ENCODE peak calls at places on chromosomes 6 and 20, in four cellular contexts. Q is glutamatergic neuron, S is type B pancreatic cell, O is fibroblast of mammary gland. L is an unnamed sample.

GRCh38 chr20:7010584-7010983 is 243.1 kb downstream of the BMP2 start:
- DNase-seq in Q (no peak), S (no peak), O (no peak), L (no peak)

GRCh38 chr6:43973351-43973750 is 153.9 kb downstream of the MRPL14 start:
- DNase-seq in Q (no peak), S (peak), O (no peak), L (no peak)

GRCh38 chr6:105263685-105264298 is 84.0 kb upstream of the POPDC3 start:
- DNase-seq in Q (no peak), S (no peak), O (no peak), L (no peak)

GRCh38 chr20:41782730-41783406 is 164.7 kb upstream of the CHD6 start:
- DNase-seq in Q (no peak), S (no peak), O (no peak), L (no peak)

GRCh38 chr20:39993737-39994136 is 695.3 kb downstream of the MAFB start:
- DNase-seq in Q (no peak), S (no peak), O (no peak), L (no peak)

GRCh38 chr6:157610451-157610999 is 212.5 kb upstream of the SNX9 start:
- DNase-seq in Q (no peak), S (no peak), O (no peak), L (no peak)

GRCh38 chr6:137094411-137095008 is 49.7 kb upstream of the IL20RA start:
- DNase-seq in Q (peak), S (no peak), O (peak), L (peak)

GRCh38 chr6:33624856-33625255 is 3.7 kb downstream of the ITPR3 start:
- DNase-seq in Q (no peak), S (no peak), O (no peak), L (no peak)

GRCh38 chr6:2102966-2103365 is 142.4 kb downstream of the GMDS start:
- DNase-seq in Q (no peak), S (no peak), O (no peak), L (no peak)

GRCh38 chr6:13013681-13014550 is 297.3 kb downstream of the PHACTR1 start:
- DNase-seq in Q (peak), S (no peak), O (no peak), L (peak)

GRCh38 chr20:58792426-58792825 is 58.3 kb downstream of the GNAS-AS1 start:
- DNase-seq in Q (no peak), S (no peak), O (no peak), L (no peak)

GRCh38 chr20:37670426-37670825 is 23.4 kb upstream of the CTNNBL1 start:
- DNase-seq in Q (peak), S (no peak), O (no peak), L (no peak)

GRCh38 chr6:54173084-54173483 is 61.8 kb downstream of the MLIP start:
- DNase-seq in Q (no peak), S (no peak), O (no peak), L (no peak)

GRCh38 chr20:24994186-24994465 is 1.6 kb upstream of the APMAP start:
- DNase-seq in Q (no peak), S (no peak), O (no peak), L (no peak)

GRCh38 chr6:22877946-22878705 is 308.8 kb downstream of the HDGFL1 start:
- DNase-seq in Q (no peak), S (no peak), O (peak), L (no peak)

GRCh38 chr6:14664112-14664592 is 546.6 kb downstream of the CD83 start:
- DNase-seq in Q (peak), S (no peak), O (no peak), L (no peak)

GRCh38 chr6:3304500-3305215 is 45.9 kb downstream of the PSMG4 start:
- DNase-seq in Q (peak), S (no peak), O (no peak), L (no peak)

GRCh38 chr20:38286586-38287502 is 17.1 kb upstream of the BPI start:
- DNase-seq in Q (no peak), S (no peak), O (no peak), L (no peak)

GRCh38 chr6:25431642-25432307 is 152.6 kb downstream of the CARMIL1 start:
- DNase-seq in Q (no peak), S (no peak), O (no peak), L (no peak)

GRCh38 chr20:49219924-49220831 is 962 bp downstream of the DDX27 start:
- DNase-seq in Q (no peak), S (no peak), O (no peak), L (no peak)

GRCh38 chr6:143621876-143622605 is 55.7 kb upstream of the PHACTR2 start:
- DNase-seq in Q (no peak), S (no peak), O (peak), L (no peak)

GRCh38 chr20:26134606-26135005 is 438.0 kb upstream of the ZNF337 start:
- DNase-seq in Q (no peak), S (no peak), O (no peak), L (no peak)

GRCh38 chr6:3592371-3592941 is 135.6 kb upstream of the SLC22A23 start:
- DNase-seq in Q (no peak), S (no peak), O (peak), L (no peak)

GRCh38 chr6:44062771-44063560 is 64.3 kb downstream of the MRPL14 start:
- DNase-seq in Q (no peak), S (no peak), O (peak), L (peak)

GRCh38 chr6:129785081-129785755 is 75.2 kb upstream of the ARHGAP18 start:
- DNase-seq in Q (no peak), S (no peak), O (peak), L (no peak)

GRCh38 chr6:119442776-119443184 is 93.2 kb upstream of the MAN1A1 start:
- DNase-seq in Q (no peak), S (no peak), O (no peak), L (no peak)

DNA sequence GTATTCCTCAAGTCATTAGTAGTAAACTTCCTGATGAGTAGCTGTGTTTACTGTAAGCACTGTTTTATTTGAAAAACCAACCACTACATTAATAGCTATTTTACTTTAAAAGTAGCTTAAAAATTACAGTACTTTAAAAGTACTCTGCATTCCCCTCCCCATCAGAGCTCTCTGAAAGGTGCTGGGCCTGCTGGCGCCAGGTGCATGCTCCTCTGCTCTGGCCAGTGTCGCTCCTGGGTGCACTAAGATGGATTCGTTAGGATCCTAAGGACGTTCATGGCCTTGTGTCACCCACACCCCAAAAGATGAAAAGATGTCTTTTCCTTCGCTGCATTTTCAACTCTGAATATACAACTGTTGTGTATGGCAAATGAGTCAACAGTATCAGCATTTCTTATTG is 43.9 kb upstream of the KIF25 start:
- DNase-seq in Q (no peak), S (no peak), O (no peak), L (no peak)
- TF ChIP-seq CTCF in Q (no peak), S (no peak), O (no peak), L (no peak)

GRCh38 chr20:8443464-8444072 is 311.5 kb downstream of the PLCB1 start:
- DNase-seq in Q (no peak), S (no peak), O (no peak), L (no peak)
- TF ChIP-seq CTCF in Q (no peak), S (no peak), O (no peak), L (no peak)

GRCh38 chr6:155406801-155407200 is 48.8 kb downstream of the NOX3 start:
- DNase-seq in Q (no peak), S (no peak), O (no peak), L (no peak)
- TF ChIP-seq CTCF in Q (peak), S (peak), O (no peak), L (peak)

DNA sequence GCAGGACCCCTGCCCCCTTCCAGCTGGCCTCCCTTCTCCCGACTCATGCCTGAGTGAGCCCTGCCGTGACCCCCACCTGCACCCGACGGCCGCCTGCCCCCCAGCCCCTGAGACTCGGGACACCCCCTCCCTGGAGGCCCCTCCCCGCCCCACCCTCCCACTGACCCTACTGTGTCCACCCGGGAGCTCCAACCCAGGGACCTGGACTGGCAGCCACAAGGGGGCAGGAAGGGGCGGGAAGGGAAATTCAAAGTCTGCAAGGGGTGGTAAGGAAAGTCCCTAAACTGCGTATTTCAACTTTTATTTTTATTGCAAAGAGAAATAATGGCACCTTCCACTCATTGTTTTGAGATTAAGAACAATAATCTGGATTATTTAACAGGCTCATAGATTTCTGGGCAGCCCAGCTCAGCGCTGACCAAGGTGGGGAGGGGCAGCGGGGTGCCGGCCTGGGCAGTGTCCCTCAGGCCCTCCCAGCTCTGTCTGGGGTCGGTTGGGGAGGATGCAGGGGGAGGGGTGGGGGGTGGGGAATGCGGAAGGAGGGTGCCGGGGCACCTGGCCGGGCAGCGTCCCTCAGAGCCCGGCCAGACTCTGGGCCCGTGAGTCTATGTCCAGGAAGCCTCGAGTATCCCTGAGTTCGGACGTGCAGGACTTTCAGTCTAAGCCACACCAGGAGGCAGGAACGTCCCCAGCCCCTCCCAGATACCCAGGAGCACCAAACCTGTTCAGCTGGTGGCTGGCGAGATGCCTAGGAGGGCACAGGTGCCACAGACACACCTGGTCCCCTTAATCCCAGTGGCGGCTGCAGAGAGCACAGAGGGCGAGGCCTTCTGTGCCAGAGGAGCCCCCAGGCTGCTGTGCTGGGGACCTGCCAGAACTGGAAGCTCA is 1.3 kb upstream of the PTK6 start:
- DNase-seq in Q (no peak), S (no peak), O (peak), L (peak)
- TF ChIP-seq CTCF in Q (peak), S (peak), O (peak), L (peak)

DNA sequence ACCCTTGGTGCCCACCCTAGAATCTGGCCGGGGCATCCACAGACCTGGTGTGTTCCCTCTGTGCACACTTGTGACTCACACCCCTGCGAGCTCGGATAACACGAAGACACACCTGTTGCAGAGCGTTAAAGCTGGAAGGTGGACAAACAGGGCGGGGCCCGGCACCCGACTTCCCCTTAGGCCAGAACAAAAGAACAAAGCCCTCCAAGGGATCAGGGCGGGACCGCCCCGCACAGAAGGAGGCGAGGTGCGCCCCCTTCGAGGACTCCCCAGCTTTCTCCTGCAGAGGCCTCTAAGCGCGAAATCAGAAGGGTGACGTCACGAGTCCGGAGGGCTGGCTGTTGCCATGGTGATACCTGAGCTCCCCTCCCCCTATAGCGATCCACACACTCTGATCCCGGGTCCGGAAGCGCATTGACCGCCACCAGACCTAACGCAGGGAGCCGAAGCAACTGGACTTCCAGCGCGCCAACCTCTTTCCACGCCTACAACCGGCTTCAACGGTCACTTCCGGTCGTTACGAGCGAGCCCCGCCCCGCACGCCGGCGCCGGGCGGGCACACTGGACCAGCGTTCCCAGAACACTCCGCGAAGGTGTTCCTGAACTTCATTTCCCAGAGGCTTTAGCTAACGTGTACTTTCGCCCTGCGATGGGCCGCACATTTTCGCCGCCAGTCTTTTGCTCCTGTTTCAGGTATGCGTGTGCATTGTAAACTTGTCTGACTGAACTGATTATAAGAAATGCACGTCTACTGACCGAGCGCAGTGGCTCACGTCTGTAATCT is at the start of gene ZNF184:
- DNase-seq in Q (peak), S (peak), O (peak), L (peak)
- TF ChIP-seq CTCF in Q (no peak), S (peak), O (no peak), L (no peak)

L was measured in endothelial cell.